ENCODE peak calls at places on chromosomes 7 and 10, in five cellular contexts. N is A549, B is GM12878, Z is HepG2, S is endothelial cell of umbilical vein. X is an unnamed sample.

GRCh38 chr10:101856626-101857025 is 13.0 kb upstream of the KCNIP2 start:
- DNase-seq in N (no peak), B (no peak), Z (no peak), S (peak), X (no peak)

GRCh38 chr7:80277434-80278427 is 143.1 kb downstream of the GNAI1 start:
- DNase-seq in S (peak), Z (no peak), B (no peak), N (peak), X (no peak)

GRCh38 chr10:70348228-70348850 is 34.1 kb downstream of the LRRC20 start:
- DNase-seq in Z (no peak), B (no peak), S (peak), N (peak), X (peak)

GRCh38 chr7:73622909-73623797 is 1.2 kb downstream of the MLXIPL start:
- DNase-seq in Z (peak), N (no peak), B (no peak), S (no peak), X (peak)

GRCh38 chr10:124565565-124566221 is 104.1 kb downstream of the LHPP start:
- DNase-seq in Z (peak), S (no peak), N (peak), B (no peak), X (peak)

GRCh38 chr7:143407296-143408246 is 1.1 kb downstream of the EPHA1 start:
- DNase-seq in Z (no peak), N (no peak), B (no peak), S (no peak), X (peak)

GRCh38 chr7:156666368-156667109 is 26.0 kb downstream of the RNF32 start:
- DNase-seq in Z (peak), S (no peak), B (no peak), N (no peak), X (no peak)

GRCh38 chr7:99102809-99103690 is 40.9 kb downstream of the SMURF1 start:
- DNase-seq in Z (no peak), S (peak), B (no peak), N (peak), X (no peak)

GRCh38 chr7:2572101-2572842 is 13.5 kb downstream of the IQCE start:
- DNase-seq in N (no peak), B (no peak), Z (no peak), S (no peak), X (peak)

GRCh38 chr7:148770004-148770403 is 71.3 kb downstream of the CUL1 start:
- DNase-seq in N (no peak), Z (no peak), B (no peak), S (no peak), X (no peak)

GRCh38 chr10:99711129-99711719 is 20.7 kb downstream of the COX15 start:
- DNase-seq in Z (peak), B (peak), N (peak), S (peak), X (peak)

GRCh38 chr10:133124357-133125211 is 35.4 kb upstream of the KNDC1 start:
- DNase-seq in S (peak), N (peak), Z (no peak), B (no peak), X (no peak)

GRCh38 chr7:14821757-14822480 is 80.6 kb downstream of the DGKB start:
- DNase-seq in N (no peak), B (no peak), S (no peak), Z (no peak), X (no peak)

GRCh38 chr7:124893140-124893810 is 36.4 kb downstream of the POT1 start:
- DNase-seq in S (no peak), Z (no peak), N (no peak), B (no peak), X (no peak)

GRCh38 chr7:99792983-99793382 is 9.0 kb upstream of the CYP3A4 start:
- DNase-seq in B (no peak), Z (no peak), S (no peak), N (no peak), X (no peak)

GRCh38 chr7:19009241-19009935 is 108.0 kb downstream of the TWIST1 start:
- DNase-seq in N (no peak), Z (no peak), B (no peak), S (peak), X (no peak)

GRCh38 chr10:86224354-86225097 is 142.1 kb downstream of the GRID1 start:
- DNase-seq in N (no peak), Z (no peak), S (no peak), B (peak), X (peak)

GRCh38 chr7:99030145-99030856 is 113.6 kb downstream of the SMURF1 start:
- DNase-seq in S (no peak), B (no peak), N (no peak), Z (no peak), X (peak)

GRCh38 chr10:45461034-45461433 is 87.0 kb downstream of the ALOX5 start:
- DNase-seq in N (no peak), Z (no peak), B (peak), S (no peak), X (peak)

GRCh38 chr7:46626261-46627037 is 705.4 kb upstream of the IGFBP3 start:
- DNase-seq in B (no peak), N (no peak), S (no peak), Z (no peak), X (no peak)

GRCh38 chr7:64878684-64879083 is 24.4 kb upstream of the ZNF273 start:
- DNase-seq in B (no peak), Z (no peak), S (peak), N (no peak), X (no peak)

GRCh38 chr10:89426230-89426868 is 12.0 kb downstream of the IFIT5 start:
- DNase-seq in B (no peak), Z (peak), S (peak), N (peak), X (peak)

GRCh38 chr10:21363753-21364104 is 161.8 kb downstream of the SKIDA1 start:
- DNase-seq in S (no peak), N (peak), Z (no peak), B (no peak), X (no peak)

GRCh38 chr10:32367793-32368453 is 21.0 kb upstream of the EPC1 start:
- DNase-seq in S (peak), B (no peak), N (peak), Z (peak), X (peak)

GRCh38 chr10:48506147-48506917 is 98.5 kb downstream of the ARHGAP22 start:
- DNase-seq in N (peak), B (no peak), S (peak), Z (peak), X (peak)

GRCh38 chr10:131478398-131478989 is 167.0 kb upstream of the TCERG1L start:
- DNase-seq in S (no peak), N (no peak), Z (no peak), B (no peak), X (no peak)

GRCh38 chr7:100127866-100128601 is 1.3 kb downstream of the MBLAC1 start:
- DNase-seq in Z (no peak), B (no peak), S (no peak), N (no peak), X (peak)

GRCh38 chr7:129443612-129444011 is 9.4 kb downstream of the STRIP2 start:
- DNase-seq in B (no peak), S (no peak), N (no peak), Z (no peak), X (no peak)

GRCh38 chr7:86904949-86905834 is 154.3 kb downstream of the ELAPOR2 start:
- DNase-seq in N (peak), B (no peak), Z (peak), S (peak), X (peak)

GRCh38 chr7:25858200-25858561 is 293.8 kb upstream of the NFE2L3 start:
- DNase-seq in N (no peak), S (no peak), B (no peak), Z (no peak), X (no peak)
- H3K4me3 ChIP-seq in N (no peak), S (no peak), B (no peak), Z (no peak), X (peak)

GRCh38 chr7:116259821-116260440 is 49.6 kb downstream of the TES start:
- DNase-seq in N (peak), B (no peak), Z (no peak), S (peak), X (no peak)
- TF ChIP-seq MYC in N (no peak), B (no peak), Z (no peak), S (no peak), X (no peak)

GRCh38 chr7:39608278-39608677 is 15.1 kb upstream of the RALA start:
- DNase-seq in B (no peak), N (no peak), S (peak), Z (no peak), X (no peak)

GRCh38 chr7:39609462-39610149 is 13.8 kb upstream of the RALA start:
- DNase-seq in S (peak), Z (no peak), N (no peak), B (no peak), X (peak)

GRCh38 chr7:39607865-39608264 is 15.5 kb upstream of the RALA start:
- DNase-seq in S (no peak), B (no peak), Z (no peak), N (no peak), X (no peak)

GRCh38 chr7:39606941-39607340 is 16.4 kb upstream of the RALA start:
- DNase-seq in S (no peak), Z (no peak), N (no peak), B (no peak), X (no peak)

DNA sequence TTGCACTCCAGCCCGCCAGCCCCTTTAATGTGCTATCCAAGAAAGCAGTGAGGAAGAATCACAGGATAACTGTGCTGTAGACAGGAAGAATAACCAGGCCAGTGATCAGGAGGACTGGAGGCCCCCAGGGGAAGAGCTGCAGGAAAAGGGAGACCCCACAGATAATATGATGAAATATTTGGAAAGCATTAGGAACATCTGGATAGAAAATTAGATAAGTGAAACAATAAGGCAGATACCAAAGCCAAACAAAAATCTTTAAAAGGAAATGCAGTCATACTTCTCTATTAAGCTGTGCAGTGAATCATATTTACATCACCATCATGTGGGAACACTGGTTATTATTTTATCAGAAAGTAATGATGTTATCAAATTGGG is 14.3 kb upstream of the RALA start:
- DNase-seq in Z (no peak), B (no peak), N (no peak), S (peak), X (no peak)
- TF ChIP-seq MAX in Z (no peak), B (no peak), N (no peak), S (no peak), X (no peak)

GRCh38 chr7:97731736-97732370 is at the start of gene TAC1:
- DNase-seq in B (no peak), S (no peak), Z (no peak), N (no peak), X (no peak)

GRCh38 chr7:97734255-97734654 is 2.4 kb downstream of the TAC1 start:
- DNase-seq in Z (no peak), N (no peak), B (no peak), S (no peak), X (no peak)

GRCh38 chr7:97732567-97733275 is 835 bp downstream of the TAC1 start:
- DNase-seq in B (no peak), S (no peak), Z (no peak), N (no peak), X (no peak)

GRCh38 chr7:97735075-97735474 is 3.2 kb downstream of the TAC1 start:
- DNase-seq in S (no peak), Z (no peak), N (no peak), B (no peak), X (no peak)

GRCh38 chr7:97733276-97734206 is 1.7 kb downstream of the TAC1 start:
- DNase-seq in B (no peak), N (no peak), Z (no peak), S (no peak), X (no peak)
- H3K4me3 ChIP-seq in B (no peak), N (peak), Z (no peak), S (no peak), X (no peak)

DNA sequence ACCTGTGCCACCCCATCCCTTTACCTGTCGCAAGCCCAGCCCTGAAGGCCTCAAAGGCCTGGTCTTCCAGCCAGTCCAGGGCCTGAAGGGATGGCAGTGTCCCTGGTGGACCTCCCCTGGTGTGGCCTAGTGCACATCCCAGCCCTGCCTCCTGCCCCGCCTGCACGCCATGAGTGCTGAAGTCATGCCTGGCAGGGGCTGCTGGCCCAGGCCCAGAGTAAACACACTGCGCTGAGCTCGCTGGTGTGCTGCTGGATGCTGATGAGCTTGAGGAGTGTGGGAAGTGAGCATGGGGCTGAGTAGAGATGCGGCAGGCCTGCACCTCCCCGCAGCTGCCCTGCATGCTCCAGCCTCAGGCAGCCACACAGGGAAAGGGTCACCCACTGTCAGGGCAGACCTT is 43.2 kb downstream of the HTRA1 start:
- DNase-seq in Z (no peak), S (peak), B (no peak), N (peak), X (no peak)
- TF ChIP-seq MYC in Z (no peak), S (no peak), B (no peak), N (no peak), X (no peak)

DNA sequence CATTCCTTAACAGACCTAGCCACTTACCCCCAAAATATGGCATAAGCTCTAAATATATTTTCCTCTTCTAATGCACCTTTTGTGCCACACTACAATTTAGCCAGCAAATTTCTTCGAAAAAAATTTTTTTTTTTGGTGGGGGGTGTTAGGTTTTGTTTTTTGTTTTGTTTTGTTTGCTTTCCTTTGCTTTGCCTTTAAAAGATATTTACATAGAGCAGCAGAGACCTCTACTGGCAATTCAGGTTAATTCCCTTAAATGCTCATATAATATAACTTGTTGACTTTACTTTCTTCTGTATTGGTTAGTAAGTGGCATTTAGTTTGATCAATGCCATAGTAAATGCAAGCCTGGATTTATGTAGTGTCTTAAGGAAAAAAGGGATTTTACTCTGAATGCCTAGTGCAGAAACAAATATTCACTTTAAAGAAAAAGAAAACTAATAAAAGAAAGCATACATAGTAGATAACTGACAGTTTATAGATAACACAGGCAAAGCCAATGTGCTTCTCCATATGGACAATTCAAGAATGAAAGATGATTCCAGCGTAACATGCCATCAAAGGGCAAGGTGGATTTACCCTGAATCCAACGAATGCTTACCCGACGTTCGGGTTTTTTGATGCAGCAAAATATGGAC is 1250.6 kb downstream of the GATA3 start:
- DNase-seq in S (peak), N (peak), Z (peak), B (no peak), X (peak)
- TF ChIP-seq MAX in S (no peak), N (no peak), Z (no peak), B (no peak), X (no peak)